ENCODE peak calls at places on chromosomes 6 and 20, in ten cellular contexts. Z is right lobe of liver, A is breast epithelium, W is heart left ventricle, N is stomach, Q is uterus, C is body of pancreas, Y is sigmoid colon, X is HepG2, I is HCT116. O is an unnamed sample.
A peak's percentile ranks its signal among the peaks of the same experiment; 100 is the strongest.

GRCh38 chr6:166775180-166775922 is 148.3 kb upstream of the RPS6KA2 start:
- DNase-seq in Z (no peak), A (no peak), W (peak; percentile 64), N (peak; percentile 65), Q (peak; percentile 53), C (peak; percentile 49), Y (no peak), X (peak; percentile 75), I (peak; percentile 51), O (peak; percentile 28)

GRCh38 chr6:156963712-156964700 is 186.8 kb downstream of the ARID1B start:
- DNase-seq in Z (peak; percentile 66), A (no peak), W (no peak), N (no peak), Q (no peak), C (no peak), Y (no peak), X (peak; percentile 28), I (no peak), O (no peak)

GRCh38 chr6:40556023-40556422 is 31.1 kb downstream of the LRFN2 start:
- DNase-seq in Z (no peak), A (no peak), W (no peak), N (no peak), Q (no peak), C (no peak), Y (no peak), X (no peak), I (no peak), O (no peak)

GRCh38 chr6:18022398-18023231 is 35.2 kb upstream of the KIF13A start:
- DNase-seq in Z (no peak), A (peak; percentile 42), W (no peak), N (no peak), Q (no peak), C (no peak), Y (no peak), X (no peak), I (no peak), O (no peak)

GRCh38 chr6:125207956-125208355 is 54.4 kb downstream of the TPD52L1 start:
- DNase-seq in Z (no peak), A (no peak), W (no peak), N (no peak), Q (no peak), C (no peak), Y (no peak), X (no peak), I (no peak), O (no peak)

GRCh38 chr6:190596-191395 is 101.5 kb upstream of the DUSP22 start:
- DNase-seq in Z (no peak), A (no peak), W (no peak), N (no peak), Q (no peak), C (no peak), Y (no peak), X (peak; percentile 33), I (no peak), O (no peak)

GRCh38 chr6:72552938-72553337 is 68.9 kb upstream of the KCNQ5 start:
- DNase-seq in Z (no peak), A (no peak), W (no peak), N (no peak), Q (no peak), C (no peak), Y (no peak), X (no peak), I (no peak), O (no peak)

GRCh38 chr6:30450908-30451818 is 38.1 kb upstream of the HLA-E start:
- DNase-seq in Z (no peak), A (no peak), W (peak; percentile 71), N (peak; percentile 35), Q (no peak), C (no peak), Y (peak; percentile 74), X (peak; percentile 39), I (no peak), O (no peak)

GRCh38 chr20:34570859-34571306 is 12.4 kb downstream of the MAP1LC3A start:
- DNase-seq in Z (peak; percentile 31), A (no peak), W (no peak), N (no peak), Q (no peak), C (no peak), Y (no peak), X (no peak), I (no peak), O (no peak)

GRCh38 chr6:166456360-166457156 is 73.8 kb upstream of the MPC1 start:
- DNase-seq in Z (no peak), A (no peak), W (no peak), N (no peak), Q (peak; percentile 18), C (no peak), Y (no peak), X (no peak), I (no peak), O (no peak)

GRCh38 chr20:54649511-54649962 is 174.1 kb downstream of the DOK5 start:
- DNase-seq in Z (peak; percentile 82), A (peak; percentile 58), W (peak; percentile 81), N (peak; percentile 92), Q (peak; percentile 50), C (peak; percentile 92), Y (peak; percentile 81), X (peak; percentile 85), I (peak; percentile 62), O (peak; percentile 13)

GRCh38 chr20:63540417-63541186 is 3.4 kb upstream of the PTK6 start:
- DNase-seq in Z (no peak), A (no peak), W (no peak), N (peak; percentile 50), Q (no peak), C (no peak), Y (no peak), X (no peak), I (no peak), O (no peak)

GRCh38 chr6:164042212-164042611 is 627.7 kb downstream of the QKI start:
- DNase-seq in Z (no peak), A (no peak), W (no peak), N (no peak), Q (peak; percentile 16), C (no peak), Y (no peak), X (no peak), I (no peak), O (no peak)

GRCh38 chr20:52179331-52180166 is 12.0 kb downstream of the ZFP64 start:
- DNase-seq in Z (no peak), A (no peak), W (no peak), N (no peak), Q (no peak), C (no peak), Y (no peak), X (no peak), I (no peak), O (no peak)

GRCh38 chr6:142384455-142385332 is 82.9 kb downstream of the ADGRG6 start:
- DNase-seq in Z (no peak), A (no peak), W (no peak), N (no peak), Q (no peak), C (no peak), Y (no peak), X (no peak), I (no peak), O (no peak)

GRCh38 chr20:41571006-41571405 is 47.2 kb downstream of the CHD6 start:
- DNase-seq in Z (no peak), A (no peak), W (no peak), N (no peak), Q (no peak), C (no peak), Y (no peak), X (no peak), I (no peak), O (no peak)

GRCh38 chr6:32627831-32628230 is 9.4 kb upstream of the HLA-DQA1 start:
- DNase-seq in Z (no peak), A (no peak), W (peak; percentile 41), N (peak; percentile 47), Q (peak; percentile 22), C (no peak), Y (no peak), X (no peak), I (no peak), O (no peak)

GRCh38 chr6:106154326-106154725 is 68.2 kb downstream of the PRDM1 start:
- DNase-seq in Z (no peak), A (no peak), W (no peak), N (no peak), Q (no peak), C (no peak), Y (no peak), X (no peak), I (no peak), O (no peak)

GRCh38 chr20:23156170-23156841 is 70.2 kb upstream of the CD93 start:
- DNase-seq in Z (no peak), A (no peak), W (no peak), N (peak; percentile 37), Q (no peak), C (no peak), Y (peak; percentile 77), X (peak; percentile 50), I (peak; percentile 78), O (peak; percentile 64)

DNA sequence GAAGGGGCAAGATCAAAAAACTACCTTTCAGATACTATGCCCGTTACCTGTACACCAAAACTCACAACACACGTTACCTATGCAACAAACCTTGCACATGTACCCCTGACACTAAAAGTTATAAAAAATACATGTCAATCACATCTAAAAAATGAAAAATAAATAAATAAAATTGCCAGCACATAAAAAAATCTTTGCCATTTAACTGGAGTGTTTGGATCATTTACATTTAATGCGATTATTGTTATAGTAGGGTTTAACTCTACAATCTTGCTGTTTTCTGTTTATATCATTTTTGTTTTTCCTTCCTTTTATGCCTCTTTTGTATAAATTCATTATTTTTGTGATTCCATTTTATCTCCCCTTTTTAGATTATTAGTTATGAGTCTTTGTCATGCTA is 106.3 kb downstream of the RFX6 start:
- DNase-seq in Z (no peak), A (no peak), W (no peak), N (no peak), Q (no peak), C (no peak), Y (no peak), X (no peak), I (no peak), O (no peak)
- H3K36me3 ChIP-seq in Z (no peaks in the 10 kb centered on the region), A (no peaks in the 10 kb centered on the region), W (no peaks in the 10 kb centered on the region), N (no peaks in the 10 kb centered on the region), Q (no peaks in the 10 kb centered on the region), C (no peaks in the 10 kb centered on the region), Y (no peaks in the 10 kb centered on the region), X (no peaks in the 10 kb centered on the region), I (no peaks in the 10 kb centered on the region), O (no peaks in the 10 kb centered on the region)

GRCh38 chr20:2806351-2806701 is 5.9 kb upstream of the CPXM1 start:
- DNase-seq in Z (no peak), A (no peak), W (no peak), N (no peak), Q (no peak), C (no peak), Y (no peak), X (no peak), I (no peak), O (no peak)
- H3K27me3 ChIP-seq in Z (no peaks in the 10 kb centered on the region), A (peaks cover 20% of the 10 kb centered on the region), W (peaks cover 94% of the 10 kb centered on the region), N (peaks cover 94% of the 10 kb centered on the region), Q (no peaks in the 10 kb centered on the region), C (peaks cover 7% of the 10 kb centered on the region), Y (peaks cover 47% of the 10 kb centered on the region), X (peaks cover 67% of the 10 kb centered on the region), I (peaks cover 4% of the 10 kb centered on the region), O (peaks cover 51% of the 10 kb centered on the region)

GRCh38 chr20:38452880-38453624 is 17.9 kb upstream of the SNHG17 start:
- DNase-seq in Z (peak; percentile 40), A (no peak), W (no peak), N (no peak), Q (no peak), C (no peak), Y (peak; percentile 39), X (no peak), I (no peak), O (no peak)
- TF ChIP-seq POLR2A in Z (no peak), A (no peak), W (no peak), N (no peak), Q (no peak), C (no peak), Y (no peak), X (no peak), I (no peak), O (no peak)

GRCh38 chr20:45957021-45957941 is 14.7 kb downstream of the ZNF335 start:
- DNase-seq in Z (peak; percentile 40), A (no peak), W (no peak), N (no peak), Q (no peak), C (no peak), Y (peak; percentile 56), X (no peak), I (no peak), O (peak; percentile 12)
- H3K36me3 ChIP-seq in Z (no peaks in the 10 kb centered on the region), A (peaks cover 17% of the 10 kb centered on the region), W (peaks cover 96% of the 10 kb centered on the region), N (peaks cover 96% of the 10 kb centered on the region), Q (no peaks in the 10 kb centered on the region), C (peaks cover 52% of the 10 kb centered on the region), Y (peaks cover 88% of the 10 kb centered on the region), X (peaks cover 68% of the 10 kb centered on the region), I (peaks cover 35% of the 10 kb centered on the region), O (peaks cover 84% of the 10 kb centered on the region)

O was measured in gastrocnemius medialis.